ENCODE peak calls at places on chromosomes 1 and 21, in five cellular contexts. I is CD4-positive, CD25-positive, alpha-beta regulatory T cell; K is DMS53; S is esophagus muscularis mucosa; U is kidney tubule cell. L is an unnamed sample.

GRCh38 chr1:24149854-24150227 is 6.9 kb upstream of the IL22RA1 start:
- DNase-seq in I (no peak), K (peak; percentile 73), S (no peak), U (peak; percentile 68), L (no peak)

GRCh38 chr21:45513003-45513706 is 29.1 kb downstream of the SLC19A1 start:
- DNase-seq in I (no peak), K (peak; percentile 83), S (no peak), U (peak; percentile 41), L (no peak)

GRCh38 chr21:29194847-29195246 is 64.4 kb downstream of the MAP3K7CL start:
- DNase-seq in I (no peak), K (no peak), S (no peak), U (peak; percentile 43), L (no peak)

GRCh38 chr1:118077331-118078055 is 107.5 kb downstream of the SPAG17 start:
- DNase-seq in I (no peak), K (peak; percentile 68), S (no peak), U (peak; percentile 58), L (no peak)

GRCh38 chr1:10737651-10738050 is 58.8 kb downstream of the CASZ1 start:
- DNase-seq in I (no peak), K (no peak), S (no peak), U (no peak), L (no peak)

GRCh38 chr1:47992720-47993119 is 4.5 kb downstream of the TRABD2B start:
- DNase-seq in I (no peak), K (no peak), S (no peak), U (peak; percentile 41), L (no peak)

GRCh38 chr1:10033359-10033845 is 644 bp downstream of the UBE4B start:
- DNase-seq in I (no peak), K (peak; percentile 69), S (peak; percentile 92), U (peak; percentile 65), L (no peak)

GRCh38 chr1:31725777-31726535 is 22.1 kb upstream of the COL16A1 start:
- DNase-seq in I (no peak), K (no peak), S (no peak), U (no peak), L (no peak)

GRCh38 chr1:39970274-39970673 is 15.3 kb downstream of the MFSD2A start:
- DNase-seq in I (no peak), K (no peak), S (no peak), U (no peak), L (no peak)

GRCh38 chr1:16063226-16063829 is 10.1 kb downstream of the FAM131C start:
- DNase-seq in I (no peak), K (no peak), S (no peak), U (no peak), L (no peak)

GRCh38 chr1:39508857-39509305 is 17.4 kb downstream of the BMP8A start:
- DNase-seq in I (no peak), K (no peak), S (no peak), U (no peak), L (no peak)

GRCh38 chr1:232630047-232630893 is at the start of gene SIPA1L2:
- DNase-seq in I (peak; percentile 55), K (peak; percentile 95), S (peak; percentile 94), U (peak; percentile 93), L (peak; percentile 80)

GRCh38 chr1:231039161-231040018 is 664 bp downstream of the FAM89A start:
- DNase-seq in I (peak; percentile 11), K (peak; percentile 75), S (no peak), U (peak; percentile 26), L (peak; percentile 17)

GRCh38 chr1:110606784-110607662 is 865 bp upstream of the KCNA2 start:
- DNase-seq in I (no peak), K (peak; percentile 73), S (no peak), U (no peak), L (no peak)

GRCh38 chr21:18608226-18608625 is 204.6 kb upstream of the TMPRSS15 start:
- DNase-seq in I (no peak), K (peak; percentile 39), S (no peak), U (no peak), L (no peak)

GRCh38 chr1:14925336-14926136 is 228.0 kb upstream of the TMEM51 start:
- DNase-seq in I (no peak), K (no peak), S (no peak), U (no peak), L (no peak)

GRCh38 chr1:85681087-85681486 is 27.1 kb downstream of the ZNHIT6 start:
- DNase-seq in I (no peak), K (peak; percentile 60), S (no peak), U (peak; percentile 93), L (no peak)

GRCh38 chr21:34706337-34706736 is 37.5 kb downstream of the CLIC6 start:
- DNase-seq in I (no peak), K (no peak), S (no peak), U (no peak), L (no peak)

GRCh38 chr1:105793541-105794146 is 1262.8 kb upstream of the PRMT6 start:
- DNase-seq in I (no peak), K (peak; percentile 77), S (no peak), U (peak; percentile 50), L (no peak)

L was measured in central memory CD4-positive, alpha-beta T cell.